ENCODE peak calls at places on chromosomes 6 and 20, in five cellular contexts. One of them, this sample, is unnamed. For H3K9me3, the result is how much of the 10 kb centered on the place peaks cover.

GRCh38 chr6:37897321-37897720 is 77.8 kb downstream of the ZFAND3 start:
- DNase-seq in psoas muscle: no peak
- DNase-seq in upper lobe of right lung: no peak
- DNase-seq in lung: no peak
- DNase-seq in A549: no peak
- DNase-seq in this sample: no peak

GRCh38 chr20:53097371-53097770 is 125.2 kb downstream of the TSHZ2 start:
- DNase-seq in psoas muscle: no peak
- DNase-seq in upper lobe of right lung: no peak
- DNase-seq in lung: no peak
- DNase-seq in A549: no peak
- DNase-seq in this sample: no peak

GRCh38 chr20:31542963-31543362 is 28.7 kb downstream of the HM13 start:
- DNase-seq in psoas muscle: no peak
- DNase-seq in upper lobe of right lung: no peak
- DNase-seq in lung: no peak
- DNase-seq in A549: no peak
- DNase-seq in this sample: no peak

GRCh38 chr6:129923520-129923919 is 62.4 kb upstream of the TMEM244 start:
- DNase-seq in psoas muscle: no peak
- DNase-seq in upper lobe of right lung: no peak
- DNase-seq in lung: no peak
- DNase-seq in A549: no peak
- DNase-seq in this sample: no peak

GRCh38 chr20:20150241-20150640 is 97.9 kb downstream of the CFAP61 start:
- DNase-seq in psoas muscle: no peak
- DNase-seq in upper lobe of right lung: no peak
- DNase-seq in lung: no peak
- DNase-seq in A549: no peak
- DNase-seq in this sample: no peak

GRCh38 chr6:7559651-7560385 is 18.3 kb downstream of the DSP start:
- DNase-seq in psoas muscle: no peak
- DNase-seq in upper lobe of right lung: no peak
- DNase-seq in lung: no peak
- DNase-seq in A549: no peak
- DNase-seq in this sample: no peak

GRCh38 chr6:44784195-44784594 is 396.7 kb downstream of the CDC5L start:
- DNase-seq in psoas muscle: no peak
- DNase-seq in upper lobe of right lung: no peak
- DNase-seq in lung: no peak
- DNase-seq in A549: no peak
- DNase-seq in this sample: no peak

GRCh38 chr6:149482542-149483261 is 2.1 kb downstream of the ZC3H12D start:
- DNase-seq in psoas muscle: no peak
- DNase-seq in upper lobe of right lung: no peak
- DNase-seq in lung: no peak
- DNase-seq in A549: no peak
- DNase-seq in this sample: no peak

GRCh38 chr20:663315-664090 is 10.5 kb upstream of the SRXN1 start:
- DNase-seq in psoas muscle: no peak
- DNase-seq in upper lobe of right lung: no peak
- DNase-seq in lung: no peak
- DNase-seq in A549: no peak
- DNase-seq in this sample: no peak

GRCh38 chr6:143335865-143336264 is 114.6 kb downstream of the ADAT2 start:
- DNase-seq in psoas muscle: no peak
- DNase-seq in upper lobe of right lung: no peak
- DNase-seq in lung: no peak
- DNase-seq in A549: no peak
- DNase-seq in this sample: no peak

GRCh38 chr6:154276810-154277577 is 79.6 kb downstream of the IPCEF1 start:
- DNase-seq in psoas muscle: no peak
- DNase-seq in upper lobe of right lung: no peak
- DNase-seq in lung: no peak
- DNase-seq in A549: peak
- DNase-seq in this sample: no peak

GRCh38 chr6:40819182-40819834 is 219.7 kb downstream of the UNC5CL start:
- DNase-seq in psoas muscle: no peak
- DNase-seq in upper lobe of right lung: peak
- DNase-seq in lung: peak
- DNase-seq in A549: no peak
- DNase-seq in this sample: peak

GRCh38 chr6:157106487-157106886 is 216.8 kb downstream of the TMEM242 start:
- DNase-seq in psoas muscle: no peak
- DNase-seq in upper lobe of right lung: no peak
- DNase-seq in lung: no peak
- DNase-seq in A549: peak
- DNase-seq in this sample: peak

GRCh38 chr20:56343861-56344381 is 14.9 kb upstream of the FAM210B start:
- DNase-seq in psoas muscle: peak
- DNase-seq in upper lobe of right lung: peak
- DNase-seq in lung: no peak
- DNase-seq in A549: peak
- DNase-seq in this sample: peak

GRCh38 chr20:53948383-53949318 is 121.7 kb downstream of the BCAS1 start:
- DNase-seq in psoas muscle: no peak
- DNase-seq in upper lobe of right lung: no peak
- DNase-seq in lung: no peak
- DNase-seq in A549: no peak
- DNase-seq in this sample: no peak

GRCh38 chr6:140782941-140783340 is 1349.8 kb upstream of the GJE1 start:
- DNase-seq in psoas muscle: no peak
- DNase-seq in upper lobe of right lung: no peak
- DNase-seq in lung: no peak
- DNase-seq in A549: no peak
- DNase-seq in this sample: no peak

GRCh38 chr6:25205629-25206028 is 73.5 kb upstream of the CARMIL1 start:
- DNase-seq in psoas muscle: no peak
- DNase-seq in upper lobe of right lung: no peak
- DNase-seq in lung: no peak
- DNase-seq in A549: no peak
- DNase-seq in this sample: no peak
- H3K4me3 ChIP-seq in psoas muscle: no peak
- H3K4me3 ChIP-seq in upper lobe of right lung: no peak
- H3K4me3 ChIP-seq in lung: no peak
- H3K4me3 ChIP-seq in A549: no peak
- H3K4me3 ChIP-seq in this sample: no peak

GRCh38 chr6:168599769-168600330 is 158.9 kb downstream of the SMOC2 start:
- DNase-seq in psoas muscle: no peak
- DNase-seq in upper lobe of right lung: no peak
- DNase-seq in lung: no peak
- DNase-seq in A549: no peak
- DNase-seq in this sample: no peak
- H3K9me3 ChIP-seq in psoas muscle: under half
- H3K9me3 ChIP-seq in upper lobe of right lung: under half
- H3K9me3 ChIP-seq in lung: under half
- H3K9me3 ChIP-seq in A549: under half
- H3K9me3 ChIP-seq in this sample: under half

DNA sequence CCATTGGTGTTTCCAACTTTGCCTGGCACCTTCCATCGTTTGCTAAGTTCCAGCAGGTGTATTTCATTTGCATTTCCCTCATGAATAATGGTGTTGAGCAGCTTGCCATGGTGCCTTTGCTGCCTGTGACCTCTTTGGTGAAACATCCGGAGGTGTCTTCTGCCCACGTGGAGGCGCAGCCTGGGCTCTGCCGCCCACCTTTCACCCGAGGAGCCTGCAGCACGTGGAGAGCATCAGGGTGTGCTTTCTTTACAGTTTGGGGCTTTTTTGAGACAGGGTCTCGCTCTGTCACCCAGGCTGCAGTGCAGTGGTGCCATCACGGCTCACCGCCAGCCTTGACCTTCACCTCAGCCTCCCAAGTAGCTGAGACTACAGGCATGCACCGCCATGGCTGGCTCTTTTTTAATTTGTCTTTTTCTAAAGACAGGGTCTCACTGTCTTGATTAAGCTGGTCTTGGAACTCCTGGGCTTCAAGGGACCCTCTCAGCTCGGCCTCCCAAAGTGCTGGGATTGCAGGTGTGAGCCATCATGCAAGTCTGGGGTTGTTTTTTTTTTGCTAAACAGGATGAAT is 3.0 kb upstream of the ADRM1 start:
- DNase-seq in psoas muscle: no peak
- DNase-seq in upper lobe of right lung: no peak
- DNase-seq in lung: no peak
- DNase-seq in A549: no peak
- DNase-seq in this sample: no peak
- H3K4me3 ChIP-seq in psoas muscle: no peak
- H3K4me3 ChIP-seq in upper lobe of right lung: no peak
- H3K4me3 ChIP-seq in lung: no peak
- H3K4me3 ChIP-seq in A549: no peak
- H3K4me3 ChIP-seq in this sample: no peak

DNA sequence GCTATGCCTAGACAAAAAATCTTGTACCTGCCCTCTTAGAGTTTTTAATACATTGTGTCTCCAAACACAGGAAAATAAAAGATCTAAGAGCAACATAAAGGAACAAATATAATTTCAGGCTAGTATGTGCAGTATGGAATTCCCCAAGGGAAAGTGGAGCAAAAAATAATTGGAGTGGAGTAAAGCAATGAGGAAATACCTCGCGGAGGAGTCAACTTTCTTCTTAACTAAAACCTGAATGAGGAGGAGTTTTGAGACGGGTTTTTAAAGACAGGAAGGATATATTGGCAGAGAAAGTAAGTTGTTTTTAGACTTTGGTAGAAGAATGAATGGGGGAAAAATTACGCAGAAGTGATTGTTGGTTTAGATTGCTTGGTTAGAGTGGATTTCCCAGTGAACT is 14.0 kb downstream of the HIVEP1 start:
- DNase-seq in psoas muscle: no peak
- DNase-seq in upper lobe of right lung: no peak
- DNase-seq in lung: no peak
- DNase-seq in A549: no peak
- DNase-seq in this sample: no peak
- H3K9me3 ChIP-seq in psoas muscle: under half
- H3K9me3 ChIP-seq in upper lobe of right lung: under half
- H3K9me3 ChIP-seq in lung: under half
- H3K9me3 ChIP-seq in A549: under half
- H3K9me3 ChIP-seq in this sample: under half

GRCh38 chr20:34595377-34596184 is 37.1 kb downstream of the MAP1LC3A start:
- DNase-seq in psoas muscle: no peak
- DNase-seq in upper lobe of right lung: no peak
- DNase-seq in lung: no peak
- DNase-seq in A549: no peak
- DNase-seq in this sample: no peak

GRCh38 chr20:34607066-34607465 is 48.5 kb downstream of the MAP1LC3A start:
- DNase-seq in psoas muscle: no peak
- DNase-seq in upper lobe of right lung: no peak
- DNase-seq in lung: no peak
- DNase-seq in A549: no peak
- DNase-seq in this sample: no peak

GRCh38 chr20:34604980-34605788 is 46.7 kb downstream of the MAP1LC3A start:
- DNase-seq in psoas muscle: no peak
- DNase-seq in upper lobe of right lung: no peak
- DNase-seq in lung: no peak
- DNase-seq in A549: no peak
- DNase-seq in this sample: no peak

GRCh38 chr20:34600892-34601653 is 42.6 kb downstream of the MAP1LC3A start:
- DNase-seq in psoas muscle: no peak
- DNase-seq in upper lobe of right lung: no peak
- DNase-seq in lung: no peak
- DNase-seq in A549: no peak
- DNase-seq in this sample: no peak
- H3K4me3 ChIP-seq in psoas muscle: no peak
- H3K4me3 ChIP-seq in upper lobe of right lung: no peak
- H3K4me3 ChIP-seq in lung: no peak
- H3K4me3 ChIP-seq in A549: no peak
- H3K4me3 ChIP-seq in this sample: no peak

GRCh38 chr6:347951-348859 is 43.3 kb upstream of the IRF4 start:
- DNase-seq in psoas muscle: no peak
- DNase-seq in upper lobe of right lung: peak
- DNase-seq in lung: no peak
- DNase-seq in A549: no peak
- DNase-seq in this sample: no peak
- H3K9me3 ChIP-seq in psoas muscle: under half
- H3K9me3 ChIP-seq in upper lobe of right lung: under half
- H3K9me3 ChIP-seq in lung: under half
- H3K9me3 ChIP-seq in A549: under half
- H3K9me3 ChIP-seq in this sample: under half

DNA sequence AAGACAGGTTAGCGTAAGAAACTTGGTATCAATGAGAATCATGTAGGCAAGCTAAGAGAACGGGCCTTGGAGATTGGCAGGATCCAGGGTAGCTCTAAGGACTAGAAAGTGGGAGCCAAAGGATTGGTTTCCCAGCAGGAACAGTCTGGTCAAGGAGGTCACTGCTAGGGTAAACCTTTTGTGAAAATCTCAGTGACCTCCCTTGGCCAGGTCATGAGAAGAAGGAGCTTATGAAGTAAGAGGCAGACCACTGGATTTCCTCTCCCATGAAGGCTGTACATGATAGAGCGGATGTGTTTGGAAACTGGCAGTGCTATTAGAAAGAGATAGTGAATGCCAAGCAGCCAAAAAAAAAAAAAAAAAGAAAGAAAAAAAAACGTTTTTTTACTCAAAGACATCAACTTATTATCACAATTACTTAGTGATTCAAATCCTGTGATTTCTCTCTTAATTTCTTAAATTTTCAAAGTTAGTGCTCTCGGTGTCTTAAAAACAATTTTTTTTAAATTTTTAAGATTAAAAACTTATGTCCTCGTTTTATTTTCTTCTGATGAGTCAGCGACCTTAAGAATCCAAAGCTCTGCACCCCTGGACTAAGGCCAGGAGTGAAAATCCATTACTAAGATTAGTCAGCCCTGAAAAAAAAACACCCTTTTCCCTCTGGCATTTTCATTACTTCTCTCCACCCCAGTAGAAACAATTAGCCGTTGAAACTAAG is 85.9 kb upstream of the CARMIL1 start:
- DNase-seq in psoas muscle: no peak
- DNase-seq in upper lobe of right lung: no peak
- DNase-seq in lung: no peak
- DNase-seq in A549: peak
- DNase-seq in this sample: peak
- H3K4me3 ChIP-seq in psoas muscle: no peak
- H3K4me3 ChIP-seq in upper lobe of right lung: no peak
- H3K4me3 ChIP-seq in lung: no peak
- H3K4me3 ChIP-seq in A549: no peak
- H3K4me3 ChIP-seq in this sample: peak

GRCh38 chr6:167512926-167513325 is 188.0 kb downstream of the TTLL2 start:
- DNase-seq in psoas muscle: no peak
- DNase-seq in upper lobe of right lung: no peak
- DNase-seq in lung: no peak
- DNase-seq in A549: no peak
- DNase-seq in this sample: no peak
- H3K9me3 ChIP-seq in psoas muscle: under half
- H3K9me3 ChIP-seq in upper lobe of right lung: under half
- H3K9me3 ChIP-seq in lung: under half
- H3K9me3 ChIP-seq in A549: under half
- H3K9me3 ChIP-seq in this sample: under half

DNA sequence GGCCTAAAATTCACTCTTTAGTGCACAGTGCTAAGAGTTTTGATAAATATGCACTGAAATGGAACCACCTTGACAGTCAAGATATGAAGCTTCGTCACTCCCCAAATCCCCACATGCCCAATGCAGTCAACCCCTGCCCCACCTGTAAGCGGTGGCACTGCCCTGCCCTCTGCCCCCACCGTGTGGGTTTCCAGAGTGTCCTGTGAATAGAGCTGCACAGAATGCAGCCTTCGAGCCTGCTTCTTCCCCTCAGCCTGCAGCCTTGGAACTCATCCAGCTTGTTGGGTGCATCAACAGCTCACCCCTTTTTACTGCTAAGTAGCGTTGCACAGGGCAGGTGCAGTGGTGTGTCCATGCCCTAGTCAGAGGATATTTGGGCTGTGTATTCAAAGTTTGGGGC is 216.3 kb downstream of the SYNDIG1 start:
- DNase-seq in psoas muscle: no peak
- DNase-seq in upper lobe of right lung: peak
- DNase-seq in lung: no peak
- DNase-seq in A549: no peak
- DNase-seq in this sample: no peak
- H3K4me3 ChIP-seq in psoas muscle: no peak
- H3K4me3 ChIP-seq in upper lobe of right lung: no peak
- H3K4me3 ChIP-seq in lung: no peak
- H3K4me3 ChIP-seq in A549: no peak
- H3K4me3 ChIP-seq in this sample: no peak